ENCODE peak calls at places on chromosomes 11 and 22, in five cellular contexts. J is GM19239, F is T47D, D is H54, G is progenitor cell of endocrine pancreas. B is an unnamed sample.

GRCh38 chr22:37752189-37753061 is 55.3 kb upstream of the GCAT start:
- DNase-seq in J (no peak), F (no peak), D (peak; percentile 82), G (peak; percentile 42), B (no peak)

GRCh38 chr22:42436402-42436801 is 4.2 kb upstream of the NFAM1 start:
- DNase-seq in J (no peak), F (no peak), D (no peak), G (no peak), B (no peak)

GRCh38 chr11:64610596-64610995 is 19.6 kb downstream of the SLC22A12 start:
- DNase-seq in J (no peak), F (no peak), D (no peak), G (no peak), B (no peak)

GRCh38 chr11:100403817-100404216 is 283.3 kb upstream of the ARHGAP42 start:
- DNase-seq in J (no peak), F (no peak), D (no peak), G (no peak), B (no peak)

GRCh38 chr11:62449451-62449851 is 30.6 kb downstream of the SCGB1A1 start:
- DNase-seq in J (no peak), F (no peak), D (peak; percentile 70), G (no peak), B (no peak)

GRCh38 chr11:68677432-68677831 is 6.9 kb upstream of the GAL start:
- DNase-seq in J (no peak), F (no peak), D (peak; percentile 97), G (no peak), B (no peak)

GRCh38 chr11:130003717-130004001 is 1.0 kb upstream of the PRDM10 start:
- DNase-seq in J (no peak), F (peak; percentile 67), D (no peak), G (no peak), B (no peak)

GRCh38 chr22:43378011-43378704 is 33.7 kb upstream of the MPPED1 start:
- DNase-seq in J (peak; percentile 42), F (no peak), D (no peak), G (no peak), B (peak; percentile 63)

GRCh38 chr11:41283196-41283930 is 176.1 kb downstream of the LRRC4C start:
- DNase-seq in J (no peak), F (no peak), D (no peak), G (no peak), B (no peak)

GRCh38 chr11:44893250-44894216 is 57.1 kb downstream of the TP53I11 start:
- DNase-seq in J (no peak), F (no peak), D (no peak), G (no peak), B (no peak)

GRCh38 chr11:33622231-33622630 is 78.4 kb downstream of the C11orf91 start:
- DNase-seq in J (no peak), F (no peak), D (no peak), G (no peak), B (no peak)

GRCh38 chr11:60206616-60207015 is 23.7 kb upstream of the MS4A6A start:
- DNase-seq in J (no peak), F (no peak), D (no peak), G (no peak), B (no peak)

GRCh38 chr11:69774354-69775162 is 583 bp downstream of the FGF4 start:
- DNase-seq in J (no peak), F (no peak), D (no peak), G (no peak), B (no peak)

GRCh38 chr11:30635401-30635989 is 49.3 kb upstream of the MPPED2 start:
- DNase-seq in J (no peak), F (no peak), D (no peak), G (peak; percentile 11), B (no peak)

B was measured in GM12878.